ENCODE peak calls at places on chromosomes 3 and 15, in six cellular contexts. X, V, G, R, N and Z are unnamed samples.

GRCh38 chr3:155387571-155387970 is 94.1 kb upstream of the STRIT1 start:
- DNase-seq in N (no peak), V (no peak), G (no peak), X (no peak), R (no peak), Z (no peak)

GRCh38 chr3:5217824-5218595 is 30.5 kb downstream of the EDEM1 start:
- DNase-seq in R (no peak), X (no peak), G (no peak), V (peak), N (no peak), Z (no peak)

GRCh38 chr3:32460031-32460749 is 42.5 kb downstream of the CMTM6 start:
- DNase-seq in N (no peak), R (no peak), X (peak), G (peak), V (no peak), Z (no peak)

GRCh38 chr3:155070932-155071387 is 9.2 kb upstream of the MME start:
- DNase-seq in V (no peak), G (no peak), R (no peak), N (no peak), X (no peak), Z (peak)

GRCh38 chr3:69749461-69749860 is 10.2 kb downstream of the MITF start:
- DNase-seq in R (no peak), X (no peak), G (no peak), N (no peak), V (no peak), Z (no peak)

GRCh38 chr15:77029166-77030041 is 34.5 kb downstream of the PSTPIP1 start:
- DNase-seq in V (no peak), G (no peak), X (no peak), N (peak), R (peak), Z (no peak)

GRCh38 chr15:66789029-66790025 is 87.3 kb downstream of the SMAD6 start:
- DNase-seq in V (peak), N (no peak), R (no peak), G (no peak), X (no peak), Z (no peak)

GRCh38 chr15:41494190-41494921 is 682 bp downstream of the ITPKA start:
- DNase-seq in N (no peak), X (peak), G (no peak), V (peak), R (no peak), Z (no peak)

GRCh38 chr3:141308588-141309218 is 59.6 kb upstream of the ZBTB38 start:
- DNase-seq in R (no peak), N (no peak), X (no peak), G (peak), V (peak), Z (no peak)

GRCh38 chr3:172853911-172854648 is 103.6 kb downstream of the ECT2 start:
- DNase-seq in X (no peak), G (no peak), N (no peak), R (no peak), V (no peak), Z (no peak)

GRCh38 chr3:131716943-131717342 is 214.2 kb upstream of the MRPL3 start:
- DNase-seq in V (no peak), X (no peak), G (no peak), N (no peak), R (no peak), Z (no peak)

GRCh38 chr3:52433328-52434060 is 11.4 kb downstream of the SEMA3G start:
- DNase-seq in R (peak), X (no peak), G (no peak), V (peak), N (no peak), Z (peak)

GRCh38 chr3:71305246-71306206 is 278.0 kb downstream of the FOXP1 start:
- DNase-seq in G (no peak), X (peak), V (peak), R (no peak), N (no peak), Z (no peak)

GRCh38 chr3:124745092-124745491 is 14.8 kb downstream of the UMPS start:
- DNase-seq in X (no peak), G (no peak), R (no peak), N (no peak), V (no peak), Z (no peak)

GRCh38 chr3:123440181-123440580 is 8.7 kb downstream of the ADCY5 start:
- DNase-seq in X (no peak), R (no peak), G (no peak), V (no peak), N (no peak), Z (no peak)

GRCh38 chr3:186786810-186787375 is 3.5 kb downstream of the EIF4A2 start:
- DNase-seq in R (no peak), N (no peak), G (no peak), V (no peak), X (no peak), Z (no peak)

GRCh38 chr3:152461460-152461859 is 192.7 kb downstream of the MBNL1 start:
- DNase-seq in R (no peak), X (no peak), N (no peak), G (no peak), V (no peak), Z (no peak)

GRCh38 chr15:67796728-67797127 is 28.6 kb upstream of the SKOR1 start:
- DNase-seq in R (no peak), X (no peak), V (no peak), G (no peak), N (no peak), Z (no peak)

GRCh38 chr3:41649129-41649739 is 312.7 kb downstream of the ULK4 start:
- DNase-seq in G (no peak), N (no peak), X (no peak), V (no peak), R (no peak), Z (no peak)

GRCh38 chr3:146387566-146387965 is 81.8 kb downstream of the PLSCR2 start:
- DNase-seq in X (no peak), N (no peak), R (no peak), G (no peak), V (no peak), Z (no peak)

GRCh38 chr15:89307791-89308190 is 26.8 kb downstream of the POLG start:
- DNase-seq in R (no peak), G (no peak), V (no peak), X (no peak), N (no peak), Z (no peak)

GRCh38 chr3:72008226-72008996 is 223.5 kb upstream of the PROK2 start:
- DNase-seq in R (no peak), G (no peak), N (no peak), V (no peak), X (no peak), Z (no peak)

GRCh38 chr3:49476563-49476962 is 6.5 kb downstream of the DAG1 start:
- DNase-seq in V (no peak), N (no peak), X (no peak), R (no peak), G (no peak), Z (no peak)

GRCh38 chr15:39598958-39599845 is 18.3 kb downstream of the THBS1 start:
- DNase-seq in V (no peak), X (no peak), R (no peak), N (peak), G (no peak), Z (no peak)

GRCh38 chr3:47020311-47020710 is 40.8 kb downstream of the NBEAL2 start:
- DNase-seq in G (no peak), R (no peak), N (no peak), X (no peak), V (no peak), Z (no peak)